ENCODE peak calls at places on chromosomes 1 and 21, in ten cellular contexts. D is tibial nerve, S is stomach, O is pancreas, Q is vagina, M is neuronal stem cell, T is prostate gland, G is tibial artery, B is iPS DF 6.9, Y is AG04450. P is an unnamed sample. For H3K27me3 and H3K9me3, the result is how much of the 10 kb centered on the place peaks cover.

GRCh38 chr1:246961939-246962373 is 30.2 kb upstream of the AHCTF1 start:
- DNase-seq in D (no peak), S (peak), O (no peak), Q (no peak), M (no peak), T (no peak), G (peak), B (no peak), Y (no peak), P (no peak)

GRCh38 chr1:197144570-197145325 is 1.7 kb downstream of the ASPM start:
- DNase-seq in D (no peak), S (no peak), O (no peak), Q (no peak), M (no peak), T (no peak), G (no peak), B (no peak), Y (no peak), P (peak)

GRCh38 chr1:33637846-33638440 is 165.5 kb downstream of the ZSCAN20 start:
- DNase-seq in D (no peak), S (no peak), O (no peak), Q (peak), M (no peak), T (no peak), G (no peak), B (no peak), Y (no peak), P (peak)

GRCh38 chr1:212635141-212635601 is 26.6 kb downstream of the ATF3 start:
- DNase-seq in D (no peak), S (no peak), O (no peak), Q (no peak), M (no peak), T (no peak), G (no peak), B (no peak), Y (no peak), P (no peak)

GRCh38 chr1:89957063-89957462 is 37.8 kb upstream of the ZNF326 start:
- DNase-seq in D (no peak), S (no peak), O (no peak), Q (no peak), M (no peak), T (no peak), G (no peak), B (no peak), Y (no peak), P (no peak)

GRCh38 chr1:206963119-206963712 is 7.0 kb downstream of the FCAMR start:
- DNase-seq in D (no peak), S (no peak), O (no peak), Q (no peak), M (no peak), T (no peak), G (no peak), B (no peak), Y (no peak), P (no peak)

GRCh38 chr1:36603461-36603860 is 120.7 kb upstream of the CSF3R start:
- DNase-seq in D (no peak), S (no peak), O (no peak), Q (no peak), M (no peak), T (no peak), G (no peak), B (no peak), Y (no peak), P (no peak)

GRCh38 chr1:21871943-21872342 is 59.9 kb downstream of the LDLRAD2 start:
- DNase-seq in D (no peak), S (no peak), O (peak), Q (no peak), M (no peak), T (no peak), G (no peak), B (no peak), Y (no peak), P (peak)

GRCh38 chr1:223298706-223299105 is 65.3 kb downstream of the SUSD4 start:
- DNase-seq in D (no peak), S (no peak), O (no peak), Q (no peak), M (no peak), T (no peak), G (no peak), B (no peak), Y (no peak), P (no peak)

GRCh38 chr21:33374080-33374873 is 28.9 kb upstream of the IFNGR2 start:
- DNase-seq in D (no peak), S (peak), O (no peak), Q (no peak), M (no peak), T (peak), G (no peak), B (no peak), Y (no peak), P (peak)

GRCh38 chr1:84365225-84366221 is 32.8 kb upstream of the DNASE2B start:
- DNase-seq in D (no peak), S (no peak), O (no peak), Q (no peak), M (no peak), T (no peak), G (no peak), B (no peak), Y (peak), P (peak)

GRCh38 chr1:65497276-65497830 is 76.9 kb downstream of the LEPR start:
- DNase-seq in D (no peak), S (no peak), O (no peak), Q (no peak), M (no peak), T (no peak), G (no peak), B (no peak), Y (no peak), P (no peak)

GRCh38 chr1:94790246-94790645 is 29.9 kb upstream of the SLC44A3 start:
- DNase-seq in D (no peak), S (no peak), O (no peak), Q (no peak), M (no peak), T (no peak), G (no peak), B (no peak), Y (no peak), P (no peak)

GRCh38 chr1:177983087-177983823 is 13.4 kb upstream of the SEC16B start:
- DNase-seq in D (no peak), S (no peak), O (no peak), Q (no peak), M (no peak), T (no peak), G (no peak), B (no peak), Y (no peak), P (peak)

GRCh38 chr1:44817307-44817706 is 9.0 kb downstream of the BTBD19 start:
- DNase-seq in D (no peak), S (no peak), O (no peak), Q (no peak), M (no peak), T (no peak), G (no peak), B (no peak), Y (no peak), P (no peak)

GRCh38 chr21:26842300-26842699 is 2.9 kb downstream of the ADAMTS1 start:
- DNase-seq in D (no peak), S (no peak), O (no peak), Q (no peak), M (no peak), T (no peak), G (no peak), B (no peak), Y (no peak), P (peak)

GRCh38 chr1:56278052-56278451 is 301.3 kb downstream of the PLPP3 start:
- DNase-seq in D (no peak), S (no peak), O (no peak), Q (no peak), M (no peak), T (no peak), G (no peak), B (no peak), Y (no peak), P (no peak)

GRCh38 chr1:85623061-85623471 is 42.5 kb downstream of the CCN1 start:
- DNase-seq in D (no peak), S (no peak), O (no peak), Q (no peak), M (no peak), T (no peak), G (no peak), B (no peak), Y (peak), P (peak)

GRCh38 chr1:53656062-53656915 is 82.7 kb downstream of the GLIS1 start:
- DNase-seq in D (no peak), S (no peak), O (no peak), Q (no peak), M (no peak), T (no peak), G (no peak), B (no peak), Y (peak), P (no peak)

GRCh38 chr1:36530261-36530660 is 47.5 kb upstream of the CSF3R start:
- DNase-seq in D (no peak), S (no peak), O (no peak), Q (no peak), M (no peak), T (no peak), G (no peak), B (no peak), Y (no peak), P (no peak)

GRCh38 chr1:89701746-89702241 is 68.9 kb downstream of the LRRC8C start:
- DNase-seq in D (no peak), S (no peak), O (no peak), Q (no peak), M (no peak), T (no peak), G (no peak), B (no peak), Y (no peak), P (no peak)

GRCh38 chr1:89538361-89538760 is 13.7 kb downstream of the LRRC8B start:
- DNase-seq in D (no peak), S (no peak), O (no peak), Q (no peak), M (no peak), T (no peak), G (no peak), B (no peak), Y (no peak), P (no peak)

GRCh38 chr1:47533176-47534039 is 95.6 kb downstream of the FOXD2 start:
- DNase-seq in D (peak), S (peak), O (peak), Q (no peak), M (peak), T (peak), G (peak), B (no peak), Y (peak), P (peak)

GRCh38 chr1:225318706-225319575 is 108.9 kb downstream of the LBR start:
- DNase-seq in D (no peak), S (peak), O (peak), Q (no peak), M (peak), T (peak), G (no peak), B (peak), Y (no peak), P (no peak)

GRCh38 chr1:171611306-171611705 is 10.7 kb upstream of the MYOCOS start:
- DNase-seq in D (no peak), S (no peak), O (no peak), Q (no peak), M (no peak), T (no peak), G (no peak), B (no peak), Y (no peak), P (no peak)

GRCh38 chr1:24089027-24089742 is 22.8 kb downstream of the MYOM3 start:
- DNase-seq in D (no peak), S (no peak), O (no peak), Q (no peak), M (no peak), T (no peak), G (no peak), B (no peak), Y (no peak), P (no peak)

GRCh38 chr1:230335861-230336549 is 90.1 kb downstream of the PGBD5 start:
- DNase-seq in D (no peak), S (no peak), O (no peak), Q (no peak), M (no peak), T (no peak), G (no peak), B (no peak), Y (peak), P (peak)

DNA sequence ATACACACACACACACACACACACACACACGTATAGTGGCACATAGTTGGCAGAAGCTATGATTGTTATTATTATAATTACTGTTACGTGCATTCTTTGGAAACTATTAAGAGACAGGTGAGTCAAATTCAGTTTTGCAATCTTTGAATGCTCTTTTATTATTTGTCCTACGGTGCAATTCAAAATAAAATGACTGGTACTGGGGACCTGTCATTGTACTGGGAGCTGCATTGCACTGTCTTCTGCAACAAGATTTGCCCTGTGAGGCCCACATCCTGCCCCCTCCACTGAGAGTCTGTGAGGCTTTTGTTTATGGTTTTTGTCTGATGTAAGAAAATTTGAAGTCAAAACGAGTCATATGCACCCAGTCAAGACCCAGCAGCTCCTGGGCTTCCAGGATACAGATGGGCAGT is 1.9 kb downstream of the LY9 start:
- DNase-seq in D (no peak), S (peak), O (no peak), Q (no peak), M (no peak), T (no peak), G (no peak), B (no peak), Y (no peak), P (no peak)
- H3K4me3 ChIP-seq in D (no peak), S (no peak), O (no peak), Q (no peak), M (no peak), T (no peak), G (no peak), B (no peak), Y (no peak), P (no peak)

DNA sequence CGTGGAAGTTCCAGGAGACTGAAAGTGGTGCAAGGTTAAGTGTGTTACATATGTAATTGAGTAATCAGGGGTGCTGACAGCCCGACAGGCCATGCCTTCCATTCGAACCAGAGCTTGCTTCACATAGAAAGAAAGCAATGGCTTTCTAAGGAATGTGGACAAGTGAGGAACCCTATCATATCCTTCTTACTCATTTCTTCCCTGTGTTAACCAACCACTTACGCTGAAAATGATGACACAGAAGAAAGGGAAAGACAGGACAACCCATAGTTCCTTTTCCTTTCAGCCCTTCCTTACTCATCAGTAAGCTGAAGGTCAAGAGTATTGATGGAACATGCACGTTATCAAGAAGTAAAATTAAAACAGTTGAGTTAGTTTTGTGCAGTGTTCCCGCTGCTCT is 48.1 kb upstream of the KCNA3 start:
- DNase-seq in D (no peak), S (no peak), O (no peak), Q (no peak), M (no peak), T (no peak), G (no peak), B (no peak), Y (no peak), P (no peak)
- H3K27me3 ChIP-seq in D (under half), S (under half), O (under half), Q (under half), M (under half), T (under half), G (under half), B (under half), Y (under half), P (under half)

DNA sequence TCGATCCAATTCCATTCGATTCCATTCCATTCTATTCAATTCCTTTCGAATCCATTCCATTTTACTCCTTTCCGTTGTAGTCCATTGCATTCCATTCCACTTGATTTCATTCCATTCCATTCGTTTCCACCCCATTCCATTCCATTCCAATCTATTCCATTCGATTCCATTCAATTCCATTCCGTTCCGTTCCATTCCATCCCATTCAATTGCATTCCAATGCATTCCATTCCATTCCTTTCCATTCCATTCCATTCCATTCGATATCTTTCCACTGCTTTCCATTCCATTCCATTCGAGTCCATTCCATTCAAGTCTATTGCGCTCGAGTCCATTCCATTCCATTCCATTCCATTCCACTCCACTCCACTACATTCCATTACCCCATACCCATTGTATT is 2568.7 kb upstream of the TPTE start:
- DNase-seq in D (no peak), S (no peak), O (no peak), Q (no peak), M (no peak), T (no peak), G (no peak), B (no peak), Y (no peak), P (no peak)
- H3K9me3 ChIP-seq in D (under half), S (half or more), O (under half), Q (half or more), M (under half), T (under half), G (half or more), B (under half), Y (half or more), P (half or more)

DNA sequence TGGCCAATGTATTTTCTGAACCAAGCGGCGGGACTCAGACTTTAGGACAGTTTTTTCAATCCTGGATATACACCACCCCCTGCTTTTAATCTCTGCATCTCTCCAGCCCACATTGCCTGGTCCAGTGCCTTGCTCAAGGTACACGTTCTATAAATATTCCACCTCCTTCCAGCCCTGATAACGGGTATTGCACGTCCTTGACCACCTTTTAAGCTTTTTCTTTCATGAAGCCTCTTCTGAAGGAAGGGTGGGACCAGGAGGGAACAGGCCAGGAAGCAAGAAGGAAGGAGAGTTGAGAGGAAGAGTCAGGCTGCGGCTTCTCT is 3.4 kb downstream of the S100A16 start:
- DNase-seq in D (no peak), S (no peak), O (no peak), Q (no peak), M (no peak), T (no peak), G (no peak), B (no peak), Y (no peak), P (no peak)
- H3K4me3 ChIP-seq in D (peak), S (peak), O (no peak), Q (peak), M (no peak), T (no peak), G (peak), B (no peak), Y (peak), P (no peak)

DNA sequence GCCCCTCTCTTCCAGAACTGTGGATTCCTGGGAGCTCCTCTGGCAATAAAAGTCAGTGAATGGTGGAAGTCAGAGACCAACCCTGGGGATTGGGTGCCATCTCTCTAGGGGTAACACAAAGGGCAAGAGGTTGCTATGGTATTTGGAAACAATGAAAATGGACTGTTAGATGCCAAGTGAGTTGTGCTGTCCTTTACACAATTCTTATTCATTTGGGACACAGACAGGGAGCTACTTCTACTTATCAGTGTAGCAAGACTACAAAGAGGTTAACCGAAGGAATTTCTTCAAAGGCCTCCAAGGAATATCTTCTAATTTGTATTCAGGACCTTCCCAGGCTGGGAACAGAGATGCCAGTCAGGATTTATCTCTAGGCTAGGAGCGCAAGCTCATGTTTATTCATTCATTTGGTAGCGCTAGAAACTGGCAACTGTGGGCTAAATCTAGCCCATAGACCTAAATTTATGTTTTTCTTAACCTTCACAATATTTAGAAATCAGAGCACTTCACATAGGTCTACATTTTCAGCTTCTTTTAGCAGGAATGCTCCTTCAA is 2.6 kb downstream of the NAXE start:
- DNase-seq in D (no peak), S (no peak), O (no peak), Q (no peak), M (no peak), T (no peak), G (no peak), B (no peak), Y (no peak), P (no peak)
- H3K27me3 ChIP-seq in D (under half), S (under half), O (under half), Q (under half), M (under half), T (under half), G (under half), B (under half), Y (under half), P (under half)

DNA sequence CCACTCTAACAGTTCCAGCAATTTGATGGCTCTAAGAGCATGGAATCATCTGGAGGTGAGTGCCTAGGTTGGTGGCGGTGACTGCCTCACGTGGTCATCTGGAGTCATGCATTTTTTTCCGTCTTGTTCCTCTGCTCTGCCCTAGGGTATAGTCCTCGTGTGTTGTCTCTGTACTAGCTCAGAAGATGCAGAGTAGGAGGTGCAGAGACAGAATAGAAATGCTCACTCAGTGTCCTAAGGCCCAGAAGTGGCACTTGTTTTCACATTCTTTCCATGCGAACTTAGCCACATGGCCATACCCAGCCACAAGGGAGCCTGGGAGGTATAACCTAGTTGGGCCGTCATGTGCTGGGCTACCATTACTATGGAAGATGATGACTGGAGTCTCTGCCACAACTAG is 30.3 kb downstream of the DYRK1A start:
- DNase-seq in D (no peak), S (no peak), O (no peak), Q (no peak), M (no peak), T (no peak), G (no peak), B (no peak), Y (no peak), P (no peak)
- H3K9me3 ChIP-seq in D (under half), S (under half), O (under half), Q (under half), M (under half), T (under half), G (under half), B (under half), Y (under half), P (under half)

GRCh38 chr1:31714442-31715096 is 10.8 kb upstream of the COL16A1 start:
- DNase-seq in D (peak), S (peak), O (no peak), Q (no peak), M (peak), T (peak), G (peak), B (no peak), Y (no peak), P (peak)

GRCh38 chr1:31717341-31717740 is 13.5 kb upstream of the COL16A1 start:
- DNase-seq in D (no peak), S (no peak), O (no peak), Q (no peak), M (no peak), T (no peak), G (no peak), B (no peak), Y (no peak), P (peak)

GRCh38 chr1:31718519-31718918 is 14.7 kb upstream of the COL16A1 start:
- DNase-seq in D (no peak), S (no peak), O (no peak), Q (no peak), M (no peak), T (no peak), G (no peak), B (no peak), Y (no peak), P (no peak)

GRCh38 chr1:31715097-31715872 is 11.5 kb upstream of the COL16A1 start:
- DNase-seq in D (peak), S (peak), O (peak), Q (no peak), M (peak), T (peak), G (peak), B (peak), Y (peak), P (peak)

DNA sequence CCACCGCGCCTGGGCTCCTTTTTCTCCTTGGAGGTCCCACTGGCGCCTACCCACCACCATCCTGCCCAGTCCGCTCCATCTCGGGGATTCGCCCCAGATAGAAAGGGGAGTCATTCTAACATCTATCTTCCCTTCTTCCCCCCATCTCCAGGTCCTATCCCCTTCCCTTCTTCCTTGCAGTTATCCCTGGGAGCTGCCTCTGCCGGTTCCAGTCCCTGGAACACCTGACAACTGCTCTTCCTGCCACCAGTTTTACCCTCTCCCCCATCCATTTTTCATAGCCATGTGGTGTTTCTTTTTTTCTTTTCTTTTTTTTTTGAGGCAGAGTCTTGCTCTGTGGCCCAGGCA is 12.0 kb upstream of the COL16A1 start:
- DNase-seq in D (no peak), S (no peak), O (no peak), Q (no peak), M (no peak), T (no peak), G (no peak), B (no peak), Y (no peak), P (no peak)
- H3K4me3 ChIP-seq in D (peak), S (peak), O (no peak), Q (peak), M (no peak), T (no peak), G (peak), B (peak), Y (no peak), P (no peak)

P was measured in MG63.